ENCODE peak calls at places on chromosomes 11 and 22, in nine cellular contexts. W is ovary; A is prostate gland; L is CD8-positive, alpha-beta memory T cell; I is left ventricle myocardium inferior; Z is A549; X is testis; Q is upper lobe of right lung; F is PC-3. P is an unnamed sample.
A peak's percentile ranks its signal among the peaks of the same experiment; 100 is the strongest.

GRCh38 chr11:12449961-12450715 is 72.8 kb downstream of the PARVA start:
- DNase-seq in W (no peak), A (no peak), L (no peak), I (no peak), Z (no peak), X (no peak), Q (no peak), F (peak; percentile 65), P (no peak)

GRCh38 chr22:25969286-25969685 is 200.0 kb upstream of the SEZ6L start:
- DNase-seq in W (no peak), A (no peak), L (no peak), I (no peak), Z (no peak), X (no peak), Q (no peak), F (no peak), P (no peak)

GRCh38 chr11:80414766-80415165 is 973.9 kb upstream of the TENM4 start:
- DNase-seq in W (no peak), A (no peak), L (no peak), I (no peak), Z (no peak), X (no peak), Q (no peak), F (peak; percentile 61), P (no peak)

GRCh38 chr11:103545551-103545950 is 436.3 kb downstream of the DYNC2H1 start:
- DNase-seq in W (no peak), A (no peak), L (no peak), I (no peak), Z (no peak), X (no peak), Q (no peak), F (no peak), P (no peak)

GRCh38 chr11:12743834-12744449 is 69.7 kb downstream of the TEAD1 start:
- DNase-seq in W (no peak), A (no peak), L (no peak), I (no peak), Z (no peak), X (no peak), Q (no peak), F (no peak), P (no peak)

GRCh38 chr11:130448416-130449068 is at the start of gene ADAMTS15:
- DNase-seq in W (peak; percentile 48), A (peak; percentile 63), L (no peak), I (peak; percentile 91), Z (peak; percentile 75), X (peak; percentile 75), Q (peak; percentile 93), F (peak; percentile 97), P (no peak)

GRCh38 chr11:134154441-134154840 is 69.3 kb downstream of the NCAPD3 start:
- DNase-seq in W (no peak), A (no peak), L (no peak), I (no peak), Z (no peak), X (no peak), Q (no peak), F (no peak), P (no peak)

GRCh38 chr11:1519028-1519736 is 32.6 kb upstream of the MOB2 start:
- DNase-seq in W (no peak), A (no peak), L (no peak), I (peak; percentile 2), Z (no peak), X (no peak), Q (no peak), F (no peak), P (no peak)

GRCh38 chr11:69949327-69949726 is 128.8 kb upstream of the ANO1 start:
- DNase-seq in W (no peak), A (no peak), L (no peak), I (peak; percentile 15), Z (peak; percentile 97), X (no peak), Q (peak; percentile 38), F (peak; percentile 99), P (no peak)

GRCh38 chr22:41417622-41418390 is 28.8 kb downstream of the TOB2 start:
- DNase-seq in W (peak; percentile 57), A (peak; percentile 94), L (no peak), I (peak; percentile 90), Z (no peak), X (peak; percentile 93), Q (peak; percentile 98), F (no peak), P (no peak)

GRCh38 chr22:38118182-38118581 is 7.7 kb upstream of the BAIAP2L2 start:
- DNase-seq in W (no peak), A (no peak), L (no peak), I (no peak), Z (no peak), X (no peak), Q (no peak), F (no peak), P (no peak)

GRCh38 chr11:60951909-60952741 is at the start of gene SLC15A3:
- DNase-seq in W (peak; percentile 61), A (no peak), L (no peak), I (peak; percentile 71), Z (no peak), X (peak; percentile 67), Q (peak; percentile 88), F (no peak), P (peak; percentile 26)

GRCh38 chr22:23570681-23571080 is 9.4 kb downstream of the IGLL1 start:
- DNase-seq in W (no peak), A (no peak), L (no peak), I (no peak), Z (no peak), X (no peak), Q (peak; percentile 39), F (no peak), P (no peak)

GRCh38 chr11:106939157-106939556 is 79.1 kb downstream of the GUCY1A2 start:
- DNase-seq in W (no peak), A (no peak), L (no peak), I (no peak), Z (no peak), X (no peak), Q (no peak), F (no peak), P (no peak)

DNA sequence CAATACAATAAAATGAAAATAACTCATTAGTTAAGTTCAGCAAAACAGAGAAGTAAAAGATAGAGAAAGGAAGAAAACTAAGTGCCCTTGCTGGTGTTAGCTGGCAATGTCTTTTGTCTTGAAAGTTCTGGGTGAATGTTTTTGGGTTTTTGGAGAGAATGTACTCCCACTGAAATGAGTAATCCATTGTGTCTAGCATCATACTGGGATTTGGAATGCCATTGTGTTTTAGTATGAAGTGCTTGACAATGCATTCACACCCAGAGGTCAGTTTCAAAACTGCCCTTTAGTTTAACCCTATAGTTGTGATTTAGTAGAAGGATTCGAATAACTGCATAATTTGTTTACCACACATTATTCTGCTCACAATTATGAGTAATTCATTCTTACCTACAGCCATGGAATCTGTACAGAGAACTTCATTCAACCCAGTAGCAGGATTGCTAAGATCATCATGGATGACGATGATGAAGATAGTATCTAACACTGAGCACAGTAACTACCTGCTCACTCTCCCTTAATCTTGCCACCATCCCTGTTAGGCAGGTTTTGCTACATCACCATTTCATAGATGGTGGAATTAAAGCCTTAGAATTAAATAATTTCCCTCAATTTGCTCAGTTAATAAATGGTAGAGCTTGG is 33.9 kb downstream of the MAML2 start:
- DNase-seq in W (no peak), A (no peak), L (no peak), I (no peak), Z (no peak), X (no peak), Q (no peak), F (peak; percentile 65), P (no peak)
- H3K27ac ChIP-seq in W (no peak overlapping the region), A (no peak overlapping the region), L (no peak overlapping the region), I (peak overlapping the region; percentile 84), Z (peak overlapping the region; percentile 75), X (no peak overlapping the region), Q (no peak overlapping the region), F (peak overlapping the region; percentile 96), P (no peak overlapping the region)

GRCh38 chr11:28836285-28837081 is 728.3 kb downstream of the METTL15 start:
- DNase-seq in W (no peak), A (no peak), L (no peak), I (no peak), Z (peak; percentile 78), X (no peak), Q (no peak), F (peak; percentile 90), P (no peak)
- H3K27ac ChIP-seq in W (no peak overlapping the region), A (no peak overlapping the region), L (no peak overlapping the region), I (no peak overlapping the region), Z (peak overlapping the region; percentile 95), X (no peak overlapping the region), Q (no peak overlapping the region), F (peak overlapping the region; percentile 94), P (no peak overlapping the region)

DNA sequence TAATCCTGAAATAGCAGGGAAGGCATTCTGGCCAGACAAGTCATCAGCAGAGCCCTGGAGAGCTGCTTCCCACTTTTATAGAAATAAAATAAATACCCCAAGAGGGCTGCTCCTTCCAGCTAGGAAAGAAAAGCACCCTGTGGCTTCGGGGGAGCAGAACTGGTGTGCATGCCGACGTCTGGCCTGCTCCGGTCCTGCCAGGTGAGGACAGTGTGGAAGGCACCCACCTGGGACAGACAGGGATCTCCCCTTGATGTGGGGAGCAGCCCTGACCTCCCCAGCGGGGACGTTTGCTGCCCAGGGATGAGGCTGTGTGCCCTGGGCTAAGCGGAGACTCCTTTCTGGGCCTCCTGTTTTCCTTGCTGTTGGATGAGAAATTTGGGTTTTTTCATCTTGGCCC is 179.9 kb downstream of the MN1 start:
- DNase-seq in W (no peak), A (no peak), L (no peak), I (no peak), Z (no peak), X (no peak), Q (no peak), F (no peak), P (no peak)
- H3K27ac ChIP-seq in W (no peak overlapping the region), A (no peak overlapping the region), L (no peak overlapping the region), I (no peak overlapping the region), Z (no peak overlapping the region), X (no peak overlapping the region), Q (no peak overlapping the region), F (no peak overlapping the region), P (no peak overlapping the region)

GRCh38 chr11:59205664-59206063 is 7.1 kb downstream of the MPEG1 start:
- DNase-seq in W (no peak), A (no peak), L (no peak), I (no peak), Z (no peak), X (no peak), Q (no peak), F (no peak), P (no peak)

GRCh38 chr11:59207988-59208432 is 4.7 kb downstream of the MPEG1 start:
- DNase-seq in W (peak; percentile 37), A (peak; percentile 52), L (no peak), I (no peak), Z (peak; percentile 17), X (peak; percentile 71), Q (no peak), F (peak; percentile 69), P (peak; percentile 56)

GRCh38 chr11:59204736-59205135 is 8.0 kb downstream of the MPEG1 start:
- DNase-seq in W (no peak), A (no peak), L (no peak), I (no peak), Z (no peak), X (no peak), Q (no peak), F (no peak), P (no peak)

GRCh38 chr11:59208956-59209355 is 3.8 kb downstream of the MPEG1 start:
- DNase-seq in W (no peak), A (no peak), L (no peak), I (no peak), Z (no peak), X (no peak), Q (no peak), F (no peak), P (no peak)

DNA sequence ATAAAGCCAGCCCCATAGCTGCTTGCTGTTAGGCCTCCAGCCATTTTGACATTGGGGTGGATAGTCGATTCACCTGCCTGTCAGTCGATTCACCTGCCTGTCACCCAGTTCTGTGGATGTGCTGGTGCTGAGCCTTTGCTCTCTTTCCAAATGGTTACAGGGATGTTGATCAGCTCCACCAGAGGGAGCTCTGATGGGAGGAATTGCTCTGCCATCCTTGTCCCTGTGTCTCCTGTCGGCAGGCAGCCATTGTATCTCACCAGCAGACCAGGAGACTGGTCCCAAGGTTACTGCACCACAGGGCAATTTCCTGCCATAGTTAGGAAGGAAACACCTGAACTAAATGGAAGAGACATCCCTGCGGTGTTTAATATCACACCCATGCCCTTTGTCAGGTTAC is 6.1 kb downstream of the MPEG1 start:
- DNase-seq in W (no peak), A (no peak), L (no peak), I (no peak), Z (peak; percentile 48), X (peak; percentile 80), Q (no peak), F (peak; percentile 75), P (no peak)
- H3K27ac ChIP-seq in W (no peak overlapping the region), A (no peak overlapping the region), L (no peak overlapping the region), I (no peak overlapping the region), Z (no peak overlapping the region), X (no peak overlapping the region), Q (no peak overlapping the region), F (no peak overlapping the region), P (no peak overlapping the region)